ENCODE peak calls at places on chromosomes 3 and 15, in nine cellular contexts. One of them, this sample, is unnamed.

GRCh38 chr3:144343777-144344176 is 372.2 kb downstream of the DIPK2A start:
- DNase-seq in fibroblast of gingiva: no peak
- DNase-seq in Calu3: no peak
- DNase-seq in psoas muscle: no peak
- DNase-seq in SJSA1: no peak
- DNase-seq in A549: no peak
- DNase-seq in posterior cingulate gyrus: no peak
- DNase-seq in kidney: no peak
- DNase-seq in spleen: no peak
- DNase-seq in this sample: no peak

GRCh38 chr3:42032693-42033349 is 58.3 kb upstream of the TRAK1 start:
- DNase-seq in fibroblast of gingiva: peak
- DNase-seq in Calu3: no peak
- DNase-seq in psoas muscle: peak
- DNase-seq in SJSA1: peak
- DNase-seq in A549: no peak
- DNase-seq in posterior cingulate gyrus: no peak
- DNase-seq in kidney: peak
- DNase-seq in spleen: no peak
- DNase-seq in this sample: no peak

GRCh38 chr3:70990723-70991122 is 592.8 kb downstream of the FOXP1 start:
- DNase-seq in fibroblast of gingiva: no peak
- DNase-seq in Calu3: no peak
- DNase-seq in psoas muscle: no peak
- DNase-seq in SJSA1: no peak
- DNase-seq in A549: no peak
- DNase-seq in posterior cingulate gyrus: no peak
- DNase-seq in kidney: no peak
- DNase-seq in spleen: no peak
- DNase-seq in this sample: no peak

GRCh38 chr3:30259730-30260129 is 346.7 kb upstream of the TGFBR2 start:
- DNase-seq in fibroblast of gingiva: no peak
- DNase-seq in Calu3: no peak
- DNase-seq in psoas muscle: no peak
- DNase-seq in SJSA1: no peak
- DNase-seq in A549: no peak
- DNase-seq in posterior cingulate gyrus: no peak
- DNase-seq in kidney: no peak
- DNase-seq in spleen: no peak
- DNase-seq in this sample: no peak

GRCh38 chr3:140530603-140531002 is 147.3 kb upstream of the TRIM42 start:
- DNase-seq in fibroblast of gingiva: no peak
- DNase-seq in Calu3: no peak
- DNase-seq in psoas muscle: no peak
- DNase-seq in SJSA1: no peak
- DNase-seq in A549: no peak
- DNase-seq in posterior cingulate gyrus: no peak
- DNase-seq in kidney: no peak
- DNase-seq in spleen: no peak
- DNase-seq in this sample: no peak

GRCh38 chr3:162602619-162603018 is 1106.0 kb downstream of the OTOL1 start:
- DNase-seq in fibroblast of gingiva: no peak
- DNase-seq in Calu3: no peak
- DNase-seq in psoas muscle: no peak
- DNase-seq in SJSA1: no peak
- DNase-seq in A549: no peak
- DNase-seq in posterior cingulate gyrus: no peak
- DNase-seq in kidney: no peak
- DNase-seq in spleen: no peak
- DNase-seq in this sample: no peak

GRCh38 chr3:71486831-71487230 is 96.7 kb downstream of the FOXP1 start:
- DNase-seq in fibroblast of gingiva: no peak
- DNase-seq in Calu3: no peak
- DNase-seq in psoas muscle: no peak
- DNase-seq in SJSA1: no peak
- DNase-seq in A549: no peak
- DNase-seq in posterior cingulate gyrus: no peak
- DNase-seq in kidney: no peak
- DNase-seq in spleen: no peak
- DNase-seq in this sample: peak

GRCh38 chr3:8301977-8302589 is 199.5 kb upstream of the LMCD1 start:
- DNase-seq in fibroblast of gingiva: peak
- DNase-seq in Calu3: peak
- DNase-seq in psoas muscle: no peak
- DNase-seq in SJSA1: no peak
- DNase-seq in A549: peak
- DNase-seq in posterior cingulate gyrus: no peak
- DNase-seq in kidney: no peak
- DNase-seq in spleen: no peak
- DNase-seq in this sample: no peak

GRCh38 chr3:29503969-29504368 is 223.1 kb downstream of the RBMS3 start:
- DNase-seq in fibroblast of gingiva: peak
- DNase-seq in Calu3: no peak
- DNase-seq in psoas muscle: no peak
- DNase-seq in SJSA1: no peak
- DNase-seq in A549: no peak
- DNase-seq in posterior cingulate gyrus: no peak
- DNase-seq in kidney: no peak
- DNase-seq in spleen: no peak
- DNase-seq in this sample: no peak

GRCh38 chr3:168801792-168802191 is 706.1 kb upstream of the GOLIM4 start:
- DNase-seq in fibroblast of gingiva: peak
- DNase-seq in Calu3: no peak
- DNase-seq in psoas muscle: no peak
- DNase-seq in SJSA1: no peak
- DNase-seq in A549: no peak
- DNase-seq in posterior cingulate gyrus: no peak
- DNase-seq in kidney: no peak
- DNase-seq in spleen: no peak
- DNase-seq in this sample: no peak

GRCh38 chr15:80590772-80591355 is 104.2 kb upstream of the ABHD17C start:
- DNase-seq in fibroblast of gingiva: no peak
- DNase-seq in Calu3: no peak
- DNase-seq in psoas muscle: no peak
- DNase-seq in SJSA1: no peak
- DNase-seq in A549: no peak
- DNase-seq in posterior cingulate gyrus: peak
- DNase-seq in kidney: peak
- DNase-seq in spleen: no peak
- DNase-seq in this sample: no peak

GRCh38 chr3:138371070-138371950 is 22.9 kb downstream of the MRAS start:
- DNase-seq in fibroblast of gingiva: no peak
- DNase-seq in Calu3: no peak
- DNase-seq in psoas muscle: no peak
- DNase-seq in SJSA1: no peak
- DNase-seq in A549: no peak
- DNase-seq in posterior cingulate gyrus: peak
- DNase-seq in kidney: no peak
- DNase-seq in spleen: peak
- DNase-seq in this sample: no peak

GRCh38 chr15:75206006-75206405 is 4.3 kb downstream of the C15orf39 start:
- DNase-seq in fibroblast of gingiva: no peak
- DNase-seq in Calu3: no peak
- DNase-seq in psoas muscle: no peak
- DNase-seq in SJSA1: no peak
- DNase-seq in A549: no peak
- DNase-seq in posterior cingulate gyrus: no peak
- DNase-seq in kidney: no peak
- DNase-seq in spleen: no peak
- DNase-seq in this sample: no peak

GRCh38 chr3:177522051-177522450 is 324.8 kb upstream of the TBL1XR1 start:
- DNase-seq in fibroblast of gingiva: no peak
- DNase-seq in Calu3: no peak
- DNase-seq in psoas muscle: no peak
- DNase-seq in SJSA1: no peak
- DNase-seq in A549: no peak
- DNase-seq in posterior cingulate gyrus: no peak
- DNase-seq in kidney: no peak
- DNase-seq in spleen: no peak
- DNase-seq in this sample: no peak

GRCh38 chr15:41805711-41806110 is 22.2 kb upstream of the JMJD7 start:
- DNase-seq in fibroblast of gingiva: no peak
- DNase-seq in Calu3: no peak
- DNase-seq in psoas muscle: no peak
- DNase-seq in SJSA1: no peak
- DNase-seq in A549: no peak
- DNase-seq in posterior cingulate gyrus: no peak
- DNase-seq in kidney: no peak
- DNase-seq in spleen: no peak
- DNase-seq in this sample: no peak

GRCh38 chr3:177196473-177197040 is 725 bp downstream of the TBL1XR1 start:
- DNase-seq in fibroblast of gingiva: peak
- DNase-seq in Calu3: peak
- DNase-seq in psoas muscle: no peak
- DNase-seq in SJSA1: no peak
- DNase-seq in A549: peak
- DNase-seq in posterior cingulate gyrus: no peak
- DNase-seq in kidney: no peak
- DNase-seq in spleen: peak
- DNase-seq in this sample: peak

GRCh38 chr3:13229291-13229949 is 156.2 kb upstream of the IQSEC1 start:
- DNase-seq in fibroblast of gingiva: no peak
- DNase-seq in Calu3: peak
- DNase-seq in psoas muscle: no peak
- DNase-seq in SJSA1: no peak
- DNase-seq in A549: peak
- DNase-seq in posterior cingulate gyrus: peak
- DNase-seq in kidney: peak
- DNase-seq in spleen: no peak
- DNase-seq in this sample: peak

GRCh38 chr3:178436773-178437172 is 99.5 kb upstream of the KCNMB2 start:
- DNase-seq in fibroblast of gingiva: peak
- DNase-seq in Calu3: no peak
- DNase-seq in psoas muscle: no peak
- DNase-seq in SJSA1: no peak
- DNase-seq in A549: peak
- DNase-seq in posterior cingulate gyrus: no peak
- DNase-seq in kidney: no peak
- DNase-seq in spleen: no peak
- DNase-seq in this sample: no peak

GRCh38 chr3:180295811-180296210 is 259.1 kb upstream of the PEX5L start:
- DNase-seq in fibroblast of gingiva: no peak
- DNase-seq in Calu3: peak
- DNase-seq in psoas muscle: no peak
- DNase-seq in SJSA1: no peak
- DNase-seq in A549: no peak
- DNase-seq in posterior cingulate gyrus: no peak
- DNase-seq in kidney: no peak
- DNase-seq in spleen: no peak
- DNase-seq in this sample: no peak

GRCh38 chr3:119011528-119011927 is 23.1 kb downstream of the IGSF11 start:
- DNase-seq in fibroblast of gingiva: no peak
- DNase-seq in Calu3: no peak
- DNase-seq in psoas muscle: no peak
- DNase-seq in SJSA1: no peak
- DNase-seq in A549: no peak
- DNase-seq in posterior cingulate gyrus: no peak
- DNase-seq in kidney: no peak
- DNase-seq in spleen: no peak
- DNase-seq in this sample: no peak

GRCh38 chr3:100402150-100402706 is 889 bp downstream of the LNP1 start:
- DNase-seq in fibroblast of gingiva: peak
- DNase-seq in Calu3: no peak
- DNase-seq in psoas muscle: no peak
- DNase-seq in SJSA1: no peak
- DNase-seq in A549: no peak
- DNase-seq in posterior cingulate gyrus: no peak
- DNase-seq in kidney: no peak
- DNase-seq in spleen: no peak
- DNase-seq in this sample: no peak

GRCh38 chr3:53218136-53218535 is 37.7 kb downstream of the TKT start:
- DNase-seq in fibroblast of gingiva: no peak
- DNase-seq in Calu3: no peak
- DNase-seq in psoas muscle: no peak
- DNase-seq in SJSA1: no peak
- DNase-seq in A549: no peak
- DNase-seq in posterior cingulate gyrus: peak
- DNase-seq in kidney: no peak
- DNase-seq in spleen: no peak
- DNase-seq in this sample: no peak

GRCh38 chr3:141643816-141644215 is 94.3 kb upstream of the RNF7 start:
- DNase-seq in fibroblast of gingiva: peak
- DNase-seq in Calu3: no peak
- DNase-seq in psoas muscle: no peak
- DNase-seq in SJSA1: no peak
- DNase-seq in A549: no peak
- DNase-seq in posterior cingulate gyrus: no peak
- DNase-seq in kidney: no peak
- DNase-seq in spleen: no peak
- DNase-seq in this sample: no peak

GRCh38 chr3:44885618-44886017 is 11.2 kb downstream of the TGM4 start:
- DNase-seq in fibroblast of gingiva: peak
- DNase-seq in Calu3: peak
- DNase-seq in psoas muscle: no peak
- DNase-seq in SJSA1: peak
- DNase-seq in A549: peak
- DNase-seq in posterior cingulate gyrus: no peak
- DNase-seq in kidney: no peak
- DNase-seq in spleen: no peak
- DNase-seq in this sample: no peak

GRCh38 chr3:195186041-195186709 is 84.8 kb downstream of the XXYLT1 start:
- DNase-seq in fibroblast of gingiva: no peak
- DNase-seq in Calu3: no peak
- DNase-seq in psoas muscle: no peak
- DNase-seq in SJSA1: no peak
- DNase-seq in A549: no peak
- DNase-seq in posterior cingulate gyrus: no peak
- DNase-seq in kidney: no peak
- DNase-seq in spleen: no peak
- DNase-seq in this sample: no peak

GRCh38 chr3:17580901-17581300 is 161.5 kb downstream of the TBC1D5 start:
- DNase-seq in fibroblast of gingiva: no peak
- DNase-seq in Calu3: no peak
- DNase-seq in psoas muscle: no peak
- DNase-seq in SJSA1: no peak
- DNase-seq in A549: no peak
- DNase-seq in posterior cingulate gyrus: no peak
- DNase-seq in kidney: no peak
- DNase-seq in spleen: no peak
- DNase-seq in this sample: no peak

GRCh38 chr3:159455741-159456181 is 532.9 kb upstream of the IL12A start:
- DNase-seq in fibroblast of gingiva: no peak
- DNase-seq in Calu3: no peak
- DNase-seq in psoas muscle: no peak
- DNase-seq in SJSA1: no peak
- DNase-seq in A549: no peak
- DNase-seq in posterior cingulate gyrus: no peak
- DNase-seq in kidney: no peak
- DNase-seq in spleen: no peak
- DNase-seq in this sample: no peak

GRCh38 chr15:89340586-89340985 is 6.0 kb upstream of the POLG start:
- DNase-seq in fibroblast of gingiva: no peak
- DNase-seq in Calu3: no peak
- DNase-seq in psoas muscle: no peak
- DNase-seq in SJSA1: no peak
- DNase-seq in A549: no peak
- DNase-seq in posterior cingulate gyrus: peak
- DNase-seq in kidney: no peak
- DNase-seq in spleen: peak
- DNase-seq in this sample: no peak

GRCh38 chr3:124784686-124785382 is 54.6 kb downstream of the UMPS start:
- DNase-seq in fibroblast of gingiva: no peak
- DNase-seq in Calu3: no peak
- DNase-seq in psoas muscle: peak
- DNase-seq in SJSA1: no peak
- DNase-seq in A549: no peak
- DNase-seq in posterior cingulate gyrus: peak
- DNase-seq in kidney: peak
- DNase-seq in spleen: peak
- DNase-seq in this sample: no peak

GRCh38 chr3:4821331-4821730 is 157.9 kb upstream of the BHLHE40 start:
- DNase-seq in fibroblast of gingiva: no peak
- DNase-seq in Calu3: no peak
- DNase-seq in psoas muscle: no peak
- DNase-seq in SJSA1: no peak
- DNase-seq in A549: no peak
- DNase-seq in posterior cingulate gyrus: no peak
- DNase-seq in kidney: no peak
- DNase-seq in spleen: no peak
- DNase-seq in this sample: no peak

GRCh38 chr3:23756206-23756840 is 49.4 kb upstream of the UBE2E1 start:
- DNase-seq in fibroblast of gingiva: no peak
- DNase-seq in Calu3: no peak
- DNase-seq in psoas muscle: no peak
- DNase-seq in SJSA1: no peak
- DNase-seq in A549: no peak
- DNase-seq in posterior cingulate gyrus: no peak
- DNase-seq in kidney: no peak
- DNase-seq in spleen: no peak
- DNase-seq in this sample: no peak

This sample was measured in activated CD8-positive, alpha-beta T cell treated with anti-CD3 and anti-CD28 coated beads, Interleukin-2, amount 10 ng/mL, durations not matched to agents 7 days and 5 days.